ENCODE peak calls at places on chromosome 22, in nine cellular contexts. N is HepG2, W is breast epithelium, Y is spleen, E is SK-N-SH, I is prostate gland, O is transverse colon, X is esophagus muscularis mucosa, Q is GM12891. A is an unnamed sample.

GRCh38 chr22:38866399-38867123 is 5.5 kb downstream of the CBX6 start:
- DNase-seq in N (no peak), W (no peak), Y (peak), E (no peak), I (no peak), O (no peak), X (no peak), Q (no peak), A (no peak)

GRCh38 chr22:46069518-46070214 is 80.7 kb upstream of the PPARA start:
- DNase-seq in N (no peak), W (peak), Y (peak), E (peak), I (peak), O (peak), X (peak), Q (no peak), A (no peak)

GRCh38 chr22:40476341-40476740 is 105.9 kb downstream of the SGSM3 start:
- DNase-seq in N (no peak), W (no peak), Y (no peak), E (no peak), I (no peak), O (no peak), X (no peak), Q (no peak), A (no peak)

GRCh38 chr22:50261615-50262459 is at the start of gene MAPK12:
- DNase-seq in N (no peak), W (no peak), Y (no peak), E (peak), I (no peak), O (no peak), X (no peak), Q (peak), A (no peak)

GRCh38 chr22:50307891-50308596 is 598 bp upstream of the PLXNB2 start:
- DNase-seq in N (no peak), W (no peak), Y (no peak), E (no peak), I (no peak), O (no peak), X (no peak), Q (no peak), A (no peak)

GRCh38 chr22:27718186-27719032 is 83.1 kb downstream of the MN1 start:
- DNase-seq in N (peak), W (peak), Y (peak), E (peak), I (peak), O (peak), X (peak), Q (no peak), A (peak)

GRCh38 chr22:48185656-48186055 is 1423.2 kb downstream of the TBC1D22A start:
- DNase-seq in N (no peak), W (no peak), Y (no peak), E (no peak), I (no peak), O (no peak), X (no peak), Q (no peak), A (no peak)

GRCh38 chr22:47374273-47374771 is 611.9 kb downstream of the TBC1D22A start:
- DNase-seq in N (no peak), W (peak), Y (peak), E (no peak), I (no peak), O (no peak), X (no peak), Q (no peak), A (no peak)

GRCh38 chr22:29044657-29045176 is 16.9 kb downstream of the C22orf31 start:
- DNase-seq in N (peak), W (no peak), Y (no peak), E (no peak), I (no peak), O (no peak), X (no peak), Q (no peak), A (no peak)

GRCh38 chr22:45735273-45735672 is 63.6 kb downstream of the ATXN10 start:
- DNase-seq in N (no peak), W (no peak), Y (no peak), E (no peak), I (no peak), O (no peak), X (no peak), Q (no peak), A (no peak)

GRCh38 chr22:39678862-39679490 is 108.4 kb downstream of the CACNA1I start:
- DNase-seq in N (no peak), W (no peak), Y (no peak), E (no peak), I (no peak), O (no peak), X (no peak), Q (no peak), A (no peak)

GRCh38 chr22:20566420-20567260 is 59.2 kb downstream of the MED15 start:
- DNase-seq in N (no peak), W (no peak), Y (peak), E (no peak), I (peak), O (peak), X (no peak), Q (no peak), A (no peak)

GRCh38 chr22:50528682-50529415 is 963 bp downstream of the TYMP start:
- DNase-seq in N (no peak), W (no peak), Y (no peak), E (no peak), I (no peak), O (peak), X (no peak), Q (no peak), A (no peak)

GRCh38 chr22:23401111-23401909 is 178.8 kb downstream of the IGLL1 start:
- DNase-seq in N (no peak), W (peak), Y (no peak), E (no peak), I (no peak), O (no peak), X (no peak), Q (no peak), A (no peak)

GRCh38 chr22:26679003-26679629 is 21.7 kb downstream of the MIAT start:
- DNase-seq in N (peak), W (peak), Y (peak), E (peak), I (peak), O (peak), X (no peak), Q (peak), A (no peak)

GRCh38 chr22:37345863-37346514 is 63.7 kb downstream of the CYTH4 start:
- DNase-seq in N (no peak), W (no peak), Y (no peak), E (peak), I (no peak), O (peak), X (no peak), Q (no peak), A (no peak)

GRCh38 chr22:35229865-35230264 is 27.4 kb upstream of the HMGXB4 start:
- DNase-seq in N (no peak), W (no peak), Y (no peak), E (no peak), I (no peak), O (no peak), X (no peak), Q (no peak), A (peak)

GRCh38 chr22:47354668-47355387 is 592.4 kb downstream of the TBC1D22A start:
- DNase-seq in N (no peak), W (no peak), Y (no peak), E (no peak), I (no peak), O (no peak), X (no peak), Q (no peak), A (peak)

GRCh38 chr22:17074648-17075002 is 10.2 kb upstream of the IL17RA start:
- DNase-seq in N (no peak), W (no peak), Y (no peak), E (no peak), I (no peak), O (no peak), X (no peak), Q (no peak), A (no peak)
- TF ChIP-seq POLR2AphosphoS5 in N (no peak), W (no peak), Y (no peak), E (no peak), I (no peak), O (no peak), X (no peak), Q (no peak), A (no peak)

GRCh38 chr22:30655532-30655931 is 12.1 kb downstream of the DUSP18 start:
- DNase-seq in N (no peak), W (no peak), Y (no peak), E (no peak), I (no peak), O (no peak), X (no peak), Q (no peak), A (no peak)
- TF ChIP-seq POLR2AphosphoS5 in N (no peak), W (no peak), Y (no peak), E (no peak), I (no peak), O (no peak), X (no peak), Q (no peak), A (no peak)

DNA sequence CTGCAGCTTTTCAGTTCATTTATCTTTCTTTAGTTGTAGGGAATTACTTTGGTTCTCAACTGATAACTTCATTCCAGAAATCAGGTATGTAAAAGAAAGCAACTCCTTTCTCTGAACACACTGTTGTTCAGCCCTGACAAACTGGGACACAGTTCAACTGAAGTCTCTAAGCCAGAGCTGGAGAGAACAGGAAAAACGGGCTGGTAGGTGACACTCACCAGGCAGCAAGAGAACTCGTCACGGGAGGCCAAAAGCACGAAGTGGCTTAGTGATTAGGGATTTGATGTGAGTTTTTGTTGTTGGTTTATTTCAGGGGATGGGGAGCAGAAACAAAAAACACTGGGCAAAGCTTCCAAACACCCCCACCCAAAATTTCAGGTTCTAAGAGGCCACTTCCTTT is 54.1 kb downstream of the MYH9 start:
- DNase-seq in N (no peak), W (no peak), Y (no peak), E (no peak), I (peak), O (no peak), X (no peak), Q (no peak), A (no peak)
- TF ChIP-seq POLR2AphosphoS5 in N (no peak), W (no peak), Y (no peak), E (no peak), I (peak), O (peak), X (no peak), Q (no peak), A (peak)

GRCh38 chr22:42868751-42869251 is 11.7 kb upstream of the ARFGAP3 start:
- DNase-seq in N (no peak), W (peak), Y (no peak), E (no peak), I (peak), O (peak), X (no peak), Q (no peak), A (no peak)
- TF ChIP-seq POLR2AphosphoS5 in N (no peak), W (no peak), Y (peak), E (no peak), I (peak), O (peak), X (peak), Q (no peak), A (no peak)

GRCh38 chr22:30361916-30362631 is 5.3 kb downstream of the CCDC157 start:
- DNase-seq in N (no peak), W (no peak), Y (no peak), E (no peak), I (no peak), O (no peak), X (no peak), Q (no peak), A (no peak)

GRCh38 chr22:30357650-30358215 is 926 bp downstream of the CCDC157 start:
- DNase-seq in N (no peak), W (no peak), Y (no peak), E (no peak), I (no peak), O (no peak), X (no peak), Q (no peak), A (no peak)

GRCh38 chr22:30351226-30351625 is 5.5 kb downstream of the SF3A1 start:
- DNase-seq in N (no peak), W (no peak), Y (no peak), E (no peak), I (no peak), O (no peak), X (no peak), Q (no peak), A (no peak)

GRCh38 chr22:30354644-30355043 is 2.0 kb downstream of the SF3A1 start:
- DNase-seq in N (no peak), W (no peak), Y (no peak), E (no peak), I (no peak), O (no peak), X (no peak), Q (no peak), A (no peak)

DNA sequence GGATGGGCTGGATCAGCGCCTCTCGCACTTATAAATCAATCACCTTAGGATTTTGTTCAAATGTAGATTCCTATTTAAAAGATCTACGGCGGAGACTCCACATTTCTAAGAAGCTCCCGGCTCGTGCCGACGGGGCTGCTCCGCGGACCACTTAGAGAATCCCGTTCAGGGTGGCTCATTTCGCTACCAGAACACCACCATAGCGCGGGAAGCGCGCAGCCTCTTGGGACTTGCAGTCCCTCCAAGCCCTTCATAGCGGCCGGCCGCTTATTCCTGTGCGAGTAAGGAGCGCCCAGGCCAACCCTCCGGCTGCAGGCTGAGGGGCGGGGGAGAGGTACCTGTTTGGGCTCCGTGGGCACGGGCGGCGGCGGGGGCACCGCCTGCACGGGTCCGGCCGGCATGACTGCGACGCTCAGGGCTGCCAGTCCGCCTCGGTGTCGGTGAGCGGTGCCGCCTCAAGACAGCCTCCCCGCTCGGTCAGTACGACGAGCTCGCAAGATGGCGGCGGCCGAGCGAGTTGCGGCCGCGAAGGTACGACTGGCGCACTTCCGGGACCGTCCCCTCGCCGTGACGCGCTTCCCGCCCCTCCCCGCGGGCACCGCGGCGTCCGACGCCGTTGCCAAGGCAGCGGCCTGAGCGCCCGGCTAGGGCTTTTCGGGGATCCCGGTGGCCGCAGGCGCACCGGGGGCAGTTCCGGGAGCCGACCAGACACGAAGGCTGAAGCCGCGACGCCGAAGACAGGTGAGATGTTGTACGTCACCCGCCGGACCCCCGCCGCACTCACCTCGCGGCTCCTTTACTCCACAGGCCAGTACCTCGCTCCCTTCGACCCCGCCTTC is at the start of the genes CCDC157 and SF3A1:
- DNase-seq in N (peak), W (peak), Y (peak), E (peak), I (peak), O (peak), X (peak), Q (peak), A (no peak)
- TF ChIP-seq POLR2AphosphoS5 in N (peak), W (peak), Y (peak), E (peak), I (peak), O (peak), X (peak), Q (peak), A (peak)

GRCh38 chr22:42299586-42300285 is 29.3 kb upstream of the TCF20 start:
- DNase-seq in N (no peak), W (no peak), Y (peak), E (no peak), I (no peak), O (peak), X (no peak), Q (no peak), A (no peak)
- TF ChIP-seq POLR2AphosphoS5 in N (no peak), W (no peak), Y (no peak), E (no peak), I (no peak), O (no peak), X (no peak), Q (no peak), A (no peak)